ENCODE peak calls at places on chromosomes 2 and 18, in nine cellular contexts. D, J, N, W, F, P, I, S and C are unnamed samples.

GRCh38 chr2:189661957-189662321 is 680 bp downstream of the ASNSD1 start:
- DNase-seq in D (no peak), J (no peak), N (no peak), W (no peak), F (no peak), P (no peak), I (no peak), S (no peak), C (no peak)

GRCh38 chr2:212958757-212959295 is 192.6 kb downstream of the IKZF2 start:
- DNase-seq in D (no peak), J (no peak), N (peak; percentile 67), W (no peak), F (no peak), P (no peak), I (no peak), S (peak; percentile 37), C (no peak)

GRCh38 chr2:207770602-207771404 is 1.1 kb upstream of the FZD5 start:
- DNase-seq in D (peak; percentile 31), J (no peak), N (no peak), W (peak; percentile 61), F (peak; percentile 56), P (peak; percentile 66), I (peak; percentile 68), S (no peak), C (peak; percentile 84)

GRCh38 chr18:7221424-7222155 is 9.3 kb upstream of the LRRC30 start:
- DNase-seq in D (no peak), J (no peak), N (peak; percentile 23), W (no peak), F (no peak), P (peak; percentile 91), I (peak; percentile 65), S (peak; percentile 70), C (no peak)

GRCh38 chr18:62088146-62088545 is 98.7 kb downstream of the PIGN start:
- DNase-seq in D (no peak), J (no peak), N (no peak), W (no peak), F (no peak), P (no peak), I (no peak), S (peak; percentile 34), C (no peak)

GRCh38 chr2:10278763-10279471 is 23.8 kb upstream of the HPCAL1 start:
- DNase-seq in D (no peak), J (no peak), N (no peak), W (peak; percentile 7), F (no peak), P (no peak), I (peak; percentile 31), S (no peak), C (peak; percentile 44)

GRCh38 chr2:10481666-10482157 is 33.6 kb upstream of the ODC1 start:
- DNase-seq in D (no peak), J (no peak), N (no peak), W (no peak), F (no peak), P (no peak), I (no peak), S (no peak), C (peak; percentile 17)

GRCh38 chr2:208545398-208546042 is 138.9 kb downstream of the PTH2R start:
- DNase-seq in D (no peak), J (no peak), N (no peak), W (peak; percentile 44), F (no peak), P (peak; percentile 47), I (no peak), S (no peak), C (no peak)

GRCh38 chr2:200795044-200795443 is 16.7 kb upstream of the BZW1 start:
- DNase-seq in D (peak; percentile 50), J (no peak), N (no peak), W (no peak), F (no peak), P (peak; percentile 36), I (peak; percentile 44), S (no peak), C (no peak)

GRCh38 chr2:150076281-150076680 is 411.2 kb downstream of the RND3 start:
- DNase-seq in D (no peak), J (no peak), N (no peak), W (no peak), F (no peak), P (no peak), I (no peak), S (peak; percentile 59), C (no peak)

GRCh38 chr2:126306539-126306938 is 349.4 kb upstream of the GYPC start:
- DNase-seq in D (no peak), J (no peak), N (no peak), W (no peak), F (no peak), P (no peak), I (no peak), S (no peak), C (no peak)

GRCh38 chr2:128732976-128733431 is 414.3 kb upstream of the HS6ST1 start:
- DNase-seq in D (peak; percentile 62), J (no peak), N (peak; percentile 97), W (no peak), F (no peak), P (no peak), I (no peak), S (peak; percentile 79), C (no peak)

GRCh38 chr18:2657788-2658458 is 2.4 kb downstream of the SMCHD1 start:
- DNase-seq in D (no peak), J (no peak), N (peak; percentile 30), W (no peak), F (no peak), P (no peak), I (no peak), S (peak; percentile 91), C (no peak)

GRCh38 chr2:217835931-217836881 is 166.6 kb downstream of the TNS1 start:
- DNase-seq in D (peak; percentile 82), J (no peak), N (peak; percentile 90), W (no peak), F (peak; percentile 41), P (peak; percentile 78), I (peak; percentile 77), S (peak; percentile 99), C (no peak)

GRCh38 chr2:217887841-217888665 is 114.7 kb downstream of the TNS1 start:
- DNase-seq in D (peak; percentile 64), J (no peak), N (no peak), W (no peak), F (peak; percentile 64), P (no peak), I (no peak), S (peak; percentile 81), C (no peak)

GRCh38 chr18:79439201-79440023 is 43.7 kb downstream of the NFATC1 start:
- DNase-seq in D (no peak), J (no peak), N (peak; percentile 72), W (no peak), F (no peak), P (no peak), I (no peak), S (no peak), C (no peak)

GRCh38 chr2:17475285-17475684 is 43.0 kb downstream of the RAD51AP2 start:
- DNase-seq in D (no peak), J (no peak), N (no peak), W (no peak), F (no peak), P (no peak), I (no peak), S (no peak), C (no peak)

GRCh38 chr2:58376592-58376991 is 135.5 kb upstream of the FANCL start:
- DNase-seq in D (no peak), J (no peak), N (no peak), W (no peak), F (no peak), P (no peak), I (no peak), S (no peak), C (no peak)

GRCh38 chr18:2907459-2908145 is 60.8 kb downstream of the EMILIN2 start:
- DNase-seq in D (no peak), J (no peak), N (no peak), W (no peak), F (no peak), P (no peak), I (no peak), S (no peak), C (no peak)

GRCh38 chr2:69298862-69299261 is 88.2 kb downstream of the GFPT1 start:
- DNase-seq in D (no peak), J (no peak), N (peak; percentile 59), W (no peak), F (no peak), P (no peak), I (no peak), S (peak; percentile 35), C (no peak)

GRCh38 chr2:179049203-179049545 is 763 bp downstream of the CCDC141 start:
- DNase-seq in D (no peak), J (no peak), N (no peak), W (no peak), F (no peak), P (no peak), I (no peak), S (no peak), C (no peak)
- H3K4me3 ChIP-seq in D (peak overlapping the region; percentile 28), J (no peak overlapping the region), N (no peak overlapping the region), W (no peak overlapping the region), F (peak overlapping the region; percentile 46), P (no peak overlapping the region), I (no peak overlapping the region), S (no peak overlapping the region), C (peak overlapping the region; percentile 21)

DNA sequence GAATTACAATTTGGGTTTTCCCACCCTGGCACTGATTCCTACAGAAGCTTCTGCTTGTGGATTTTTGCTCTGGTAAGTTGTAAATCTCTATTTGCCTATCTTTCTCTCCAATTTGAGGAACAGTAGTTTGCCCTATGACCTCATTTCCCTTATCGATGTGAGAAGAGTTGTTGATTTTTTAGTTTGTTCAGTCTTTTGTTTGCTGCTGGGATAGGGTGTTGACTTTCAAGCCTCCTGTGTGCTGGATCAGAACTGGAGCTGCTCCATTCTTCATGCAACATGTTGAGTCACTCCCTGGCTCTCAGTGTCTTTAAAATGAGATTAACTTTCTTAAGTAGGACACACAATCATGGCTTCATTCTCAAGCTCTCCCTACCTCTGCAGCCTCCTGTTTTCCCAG is 501.1 kb downstream of the RNF144A start:
- DNase-seq in D (peak; percentile 24), J (no peak), N (no peak), W (no peak), F (no peak), P (peak; percentile 21), I (no peak), S (peak; percentile 7), C (no peak)
- H3K4me3 ChIP-seq in D (no peak overlapping the region), J (no peak overlapping the region), N (no peak overlapping the region), W (no peak overlapping the region), F (no peak overlapping the region), P (no peak overlapping the region), I (no peak overlapping the region), S (no peak overlapping the region), C (no peak overlapping the region)

DNA sequence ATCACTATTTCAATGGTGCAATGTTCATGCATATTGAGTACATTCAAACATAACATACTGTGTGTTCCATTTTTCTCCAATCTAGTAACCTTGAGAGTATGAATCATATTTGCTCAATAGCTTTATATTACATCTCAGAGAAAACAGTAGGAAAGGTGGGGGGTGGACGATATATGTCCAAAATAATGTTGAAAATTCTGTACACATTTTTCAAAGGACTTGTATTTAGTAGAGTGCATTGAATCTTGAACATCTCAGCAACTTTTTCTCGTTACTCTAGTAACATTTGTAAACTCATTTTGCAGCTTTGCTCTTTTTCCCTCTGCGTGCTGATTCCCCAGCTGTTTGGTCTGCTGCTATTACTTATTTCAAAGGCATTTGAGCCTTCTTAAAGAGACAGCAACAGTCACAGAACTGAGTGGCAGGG is 1487.0 kb downstream of the LRP1B start:
- DNase-seq in D (no peak), J (no peak), N (peak; percentile 43), W (no peak), F (no peak), P (no peak), I (no peak), S (peak; percentile 61), C (no peak)
- H3K4me3 ChIP-seq in D (no peak overlapping the region), J (no peak overlapping the region), N (no peak overlapping the region), W (no peak overlapping the region), F (no peak overlapping the region), P (no peak overlapping the region), I (no peak overlapping the region), S (peak overlapping the region; percentile 33), C (no peak overlapping the region)

GRCh38 chr18:68865503-68865902 is 67.6 kb downstream of the CCDC102B start:
- DNase-seq in D (no peak), J (no peak), N (no peak), W (no peak), F (no peak), P (no peak), I (no peak), S (no peak), C (no peak)
- H3K4me3 ChIP-seq in D (no peak overlapping the region), J (no peak overlapping the region), N (no peak overlapping the region), W (no peak overlapping the region), F (no peak overlapping the region), P (no peak overlapping the region), I (no peak overlapping the region), S (no peak overlapping the region), C (no peak overlapping the region)